ENCODE peak calls at places on chromosomes 13 and 19, in five cellular contexts. U is esophagus muscularis mucosa, X is K562, H is suprapubic skin, B is GM23338. J is an unnamed sample.

GRCh38 chr13:27172495-27172842 is 858 bp upstream of the USP12 start:
- DNase-seq in U (no peak), X (peak), H (no peak), B (no peak), J (no peak)

GRCh38 chr13:89812856-89813255 is 1534.6 kb upstream of the MIR17HG start:
- DNase-seq in U (no peak), X (no peak), H (no peak), B (no peak), J (no peak)

GRCh38 chr13:74191036-74191809 is 57.0 kb upstream of the KLF12 start:
- DNase-seq in U (no peak), X (no peak), H (no peak), B (no peak), J (no peak)

GRCh38 chr19:49847731-49848696 is 2.9 kb upstream of the PTOV1 start:
- DNase-seq in U (no peak), X (peak), H (no peak), B (no peak), J (no peak)

GRCh38 chr19:14375582-14376291 is 5.5 kb upstream of the ADGRE5 start:
- DNase-seq in U (no peak), X (no peak), H (no peak), B (peak), J (no peak)

GRCh38 chr19:42255766-42256750 is 1.1 kb upstream of the ERF start:
- DNase-seq in U (no peak), X (no peak), H (peak), B (peak), J (no peak)

GRCh38 chr19:5150902-5151741 is 182.2 kb downstream of the KDM4B start:
- DNase-seq in U (no peak), X (no peak), H (peak), B (peak), J (peak)

GRCh38 chr13:58620171-58620570 is 988.6 kb downstream of the PCDH17 start:
- DNase-seq in U (no peak), X (no peak), H (no peak), B (peak), J (no peak)

GRCh38 chr19:7870571-7871279 is 3.5 kb downstream of the PRR36 start:
- DNase-seq in U (no peak), X (peak), H (peak), B (peak), J (no peak)

GRCh38 chr19:47158879-47159509 is 28.4 kb downstream of the SAE1 start:
- DNase-seq in U (no peak), X (no peak), H (no peak), B (no peak), J (no peak)

GRCh38 chr19:58009666-58010301 is 7.2 kb upstream of the ZNF606 start:
- DNase-seq in U (no peak), X (peak), H (peak), B (peak), J (peak)

GRCh38 chr13:101262306-101262705 is 154.0 kb downstream of the NALCN start:
- DNase-seq in U (no peak), X (no peak), H (no peak), B (no peak), J (no peak)

GRCh38 chr19:18436651-18437478 is 1.1 kb downstream of the ISYNA1 start:
- DNase-seq in U (no peak), X (peak), H (peak), B (peak), J (peak)

GRCh38 chr13:35930665-35931631 is 200.2 kb downstream of the DCLK1 start:
- DNase-seq in U (no peak), X (no peak), H (no peak), B (peak), J (no peak)

GRCh38 chr19:10551698-10552301 is 8.1 kb downstream of the ATG4D start:
- DNase-seq in U (no peak), X (no peak), H (no peak), B (peak), J (no peak)

GRCh38 chr13:40230833-40231266 is 435.6 kb downstream of the FOXO1 start:
- DNase-seq in U (no peak), X (no peak), H (no peak), B (no peak), J (no peak)

GRCh38 chr13:47499358-47500150 is 501.5 kb downstream of the SUCLA2 start:
- DNase-seq in U (no peak), X (no peak), H (no peak), B (no peak), J (no peak)

GRCh38 chr19:32652893-32653625 is 21.9 kb downstream of the ANKRD27 start:
- DNase-seq in U (no peak), X (no peak), H (no peak), B (no peak), J (no peak)

GRCh38 chr19:33270769-33271168 is 31.6 kb downstream of the CEBPA start:
- DNase-seq in U (no peak), X (no peak), H (no peak), B (no peak), J (no peak)

GRCh38 chr19:10544753-10545251 is 1.1 kb downstream of the ATG4D start:
- DNase-seq in U (no peak), X (peak), H (no peak), B (peak), J (no peak)

GRCh38 chr13:67792151-67792665 is 562.1 kb upstream of the PCDH9 start:
- DNase-seq in U (no peak), X (no peak), H (no peak), B (no peak), J (no peak)

GRCh38 chr19:33828266-33829075 is 31.8 kb downstream of the KCTD15 start:
- DNase-seq in U (peak), X (no peak), H (peak), B (no peak), J (no peak)

GRCh38 chr19:37007587-37008220 is 70.5 kb upstream of the ZNF420 start:
- DNase-seq in U (no peak), X (peak), H (no peak), B (peak), J (no peak)

GRCh38 chr19:40667602-40668001 is 22.8 kb downstream of the NUMBL start:
- DNase-seq in U (no peak), X (no peak), H (no peak), B (no peak), J (no peak)

GRCh38 chr19:30338878-30339623 is 33.1 kb upstream of the ZNF536 start:
- DNase-seq in U (no peak), X (no peak), H (peak), B (no peak), J (no peak)

GRCh38 chr13:79307866-79308298 is 98.2 kb downstream of the RBM26 start:
- DNase-seq in U (no peak), X (no peak), H (no peak), B (peak), J (no peak)

GRCh38 chr13:106799731-106800335 is 231.9 kb upstream of the ARGLU1 start:
- DNase-seq in U (no peak), X (no peak), H (no peak), B (no peak), J (no peak)

GRCh38 chr13:106802917-106803316 is 235.0 kb upstream of the ARGLU1 start:
- DNase-seq in U (no peak), X (no peak), H (no peak), B (peak), J (no peak)

GRCh38 chr13:106810069-106810468 is 242.1 kb upstream of the ARGLU1 start:
- DNase-seq in U (no peak), X (no peak), H (no peak), B (no peak), J (no peak)

DNA sequence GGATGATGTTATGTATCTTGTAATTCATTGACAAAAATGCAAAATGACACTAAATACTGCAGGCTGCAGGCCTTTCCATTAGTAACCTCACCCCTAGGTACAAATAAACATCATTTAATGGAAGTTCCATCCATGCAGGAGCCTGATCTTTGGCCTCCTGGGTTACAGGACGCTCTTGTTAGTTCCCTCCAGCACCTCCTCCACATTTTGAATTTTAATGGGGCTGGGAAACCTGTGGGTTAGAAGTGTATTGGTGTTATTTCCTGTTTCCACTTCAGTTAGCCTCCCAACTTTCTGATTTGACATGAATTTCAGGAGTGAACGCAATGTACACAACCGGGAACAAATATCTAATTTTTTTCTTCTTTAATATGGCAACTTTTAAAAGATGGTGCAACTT is 237.1 kb upstream of the ARGLU1 start:
- DNase-seq in U (no peak), X (no peak), H (no peak), B (peak), J (no peak)
- TF ChIP-seq POLR2AphosphoS5 in U (no peak), X (no peak), H (no peak), B (no peak), J (no peak)

GRCh38 chr13:29254971-29255370 is 340.5 kb downstream of the SLC7A1 start:
- DNase-seq in U (no peak), X (no peak), H (no peak), B (no peak), J (no peak)
- TF ChIP-seq POLR2AphosphoS5 in U (no peak), X (no peak), H (no peak), B (no peak), J (no peak)

GRCh38 chr19:13040916-13041292 is 45.6 kb downstream of the NFIX start:
- DNase-seq in U (no peak), X (no peak), H (no peak), B (no peak), J (no peak)
- TF ChIP-seq POLR2AphosphoS5 in U (no peak), X (no peak), H (no peak), B (no peak), J (no peak)

GRCh38 chr19:55014714-55015113 is 23.4 kb downstream of the GP6 start:
- DNase-seq in U (no peak), X (no peak), H (no peak), B (no peak), J (no peak)
- TF ChIP-seq POLR2AphosphoS5 in U (peak), X (peak), H (no peak), B (no peak), J (no peak)

DNA sequence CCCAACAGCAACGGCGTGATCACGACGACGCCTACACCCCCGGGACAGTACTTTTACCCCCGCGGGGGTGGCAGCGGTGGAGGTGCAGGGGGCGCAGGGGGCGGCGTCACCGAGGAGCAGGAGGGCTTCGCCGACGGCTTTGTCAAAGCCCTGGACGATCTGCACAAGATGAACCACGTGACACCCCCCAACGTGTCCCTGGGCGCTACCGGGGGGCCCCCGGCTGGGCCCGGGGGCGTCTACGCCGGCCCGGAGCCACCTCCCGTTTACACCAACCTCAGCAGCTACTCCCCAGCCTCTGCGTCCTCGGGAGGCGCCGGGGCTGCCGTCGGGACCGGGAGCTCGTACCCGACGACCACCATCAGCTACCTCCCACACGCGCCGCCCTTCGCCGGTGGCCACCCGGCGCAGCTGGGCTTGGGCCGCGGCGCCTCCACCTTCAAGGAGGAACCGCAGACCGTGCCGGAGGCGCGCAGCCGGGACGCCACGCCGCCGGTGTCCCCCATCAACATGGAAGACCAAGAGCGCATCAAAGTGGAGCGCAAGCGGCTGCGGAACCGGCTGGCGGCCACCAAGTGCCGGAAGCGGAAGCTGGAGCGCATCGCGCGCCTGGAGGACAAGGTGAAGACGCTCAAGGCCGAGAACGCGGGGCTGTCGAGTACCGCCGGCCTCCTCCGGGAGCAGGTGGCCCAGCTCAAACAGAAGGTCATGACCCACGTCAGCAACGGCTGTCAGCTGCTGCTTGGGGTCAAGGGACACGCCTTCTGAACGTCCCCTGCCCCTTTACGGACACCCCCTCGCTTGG is 964 bp downstream of the JUNB start:
- DNase-seq in U (no peak), X (peak), H (peak), B (peak), J (no peak)
- TF ChIP-seq POLR2AphosphoS5 in U (peak), X (no peak), H (no peak), B (peak), J (peak)

GRCh38 chr13:70339738-70340137 is 231.5 kb upstream of the KLHL1 start:
- DNase-seq in U (no peak), X (no peak), H (no peak), B (peak), J (no peak)

GRCh38 chr13:70333752-70334151 is 225.5 kb upstream of the KLHL1 start:
- DNase-seq in U (no peak), X (no peak), H (no peak), B (no peak), J (no peak)

GRCh38 chr13:70338608-70339007 is 230.4 kb upstream of the KLHL1 start:
- DNase-seq in U (no peak), X (no peak), H (no peak), B (no peak), J (no peak)
- TF ChIP-seq POLR2AphosphoS5 in U (no peak), X (no peak), H (no peak), B (no peak), J (no peak)

GRCh38 chr13:112942689-112943308 is 26.2 kb upstream of the MCF2L start:
- DNase-seq in U (peak), X (peak), H (peak), B (peak), J (peak)
- TF ChIP-seq POLR2AphosphoS5 in U (peak), X (no peak), H (no peak), B (no peak), J (no peak)

DNA sequence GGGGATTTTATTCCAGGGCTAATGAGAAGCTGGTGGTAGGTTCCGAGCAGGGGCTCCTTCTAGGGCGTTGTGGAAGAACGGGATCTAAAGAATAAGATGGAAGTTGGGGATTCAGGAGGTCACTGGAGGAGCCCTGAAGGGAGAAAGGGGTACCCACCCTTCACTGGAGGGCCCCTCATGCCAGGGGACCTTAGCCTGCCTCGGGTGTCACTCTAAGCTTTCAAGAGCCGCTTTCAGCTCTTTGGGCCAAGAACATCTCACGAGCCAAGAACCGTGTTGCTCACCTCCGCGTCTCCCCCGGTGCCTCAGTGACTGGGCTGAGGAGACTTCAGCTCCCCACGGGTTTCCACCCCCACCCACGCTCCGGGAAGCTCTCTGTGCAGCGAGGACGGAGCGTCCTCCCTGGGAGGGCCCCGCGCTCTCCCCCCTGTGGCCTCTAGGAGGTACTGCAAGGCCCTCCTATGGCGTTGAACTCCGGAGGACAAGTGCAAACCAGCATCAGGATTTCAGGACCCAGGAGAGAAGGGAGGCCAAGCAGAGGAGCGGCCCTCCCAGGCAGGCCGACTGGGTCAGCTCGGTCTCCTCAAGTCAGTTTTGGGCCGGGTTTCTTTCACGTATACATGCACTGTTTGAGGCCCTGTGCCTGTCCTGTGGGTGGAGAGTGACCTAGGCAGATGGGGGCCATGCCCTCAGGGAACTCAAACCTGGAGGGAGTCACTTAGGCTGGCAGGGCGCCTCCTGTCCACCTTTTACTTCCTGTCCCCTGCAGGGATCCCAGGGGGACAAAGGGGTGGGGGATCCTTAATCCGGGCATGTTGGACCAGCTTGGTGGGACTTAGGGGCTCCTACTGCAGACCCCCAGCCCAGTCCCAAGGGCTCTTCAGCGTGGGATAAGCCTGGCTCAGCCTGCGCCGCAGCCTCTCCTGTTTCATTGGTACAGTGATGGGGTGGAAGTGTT is 5.1 kb upstream of the KRTDAP start:
- DNase-seq in U (no peak), X (peak), H (no peak), B (peak), J (peak)
- TF ChIP-seq POLR2AphosphoS5 in U (no peak), X (no peak), H (no peak), B (peak), J (no peak)

GRCh38 chr13:76225815-76226489 is 589.8 kb downstream of the LMO7 start:
- DNase-seq in U (no peak), X (no peak), H (no peak), B (peak), J (no peak)

GRCh38 chr13:76226941-76227340 is 590.8 kb downstream of the LMO7 start:
- DNase-seq in U (no peak), X (no peak), H (no peak), B (no peak), J (no peak)

GRCh38 chr13:76229281-76229680 is 593.2 kb downstream of the LMO7 start:
- DNase-seq in U (no peak), X (no peak), H (no peak), B (no peak), J (no peak)

DNA sequence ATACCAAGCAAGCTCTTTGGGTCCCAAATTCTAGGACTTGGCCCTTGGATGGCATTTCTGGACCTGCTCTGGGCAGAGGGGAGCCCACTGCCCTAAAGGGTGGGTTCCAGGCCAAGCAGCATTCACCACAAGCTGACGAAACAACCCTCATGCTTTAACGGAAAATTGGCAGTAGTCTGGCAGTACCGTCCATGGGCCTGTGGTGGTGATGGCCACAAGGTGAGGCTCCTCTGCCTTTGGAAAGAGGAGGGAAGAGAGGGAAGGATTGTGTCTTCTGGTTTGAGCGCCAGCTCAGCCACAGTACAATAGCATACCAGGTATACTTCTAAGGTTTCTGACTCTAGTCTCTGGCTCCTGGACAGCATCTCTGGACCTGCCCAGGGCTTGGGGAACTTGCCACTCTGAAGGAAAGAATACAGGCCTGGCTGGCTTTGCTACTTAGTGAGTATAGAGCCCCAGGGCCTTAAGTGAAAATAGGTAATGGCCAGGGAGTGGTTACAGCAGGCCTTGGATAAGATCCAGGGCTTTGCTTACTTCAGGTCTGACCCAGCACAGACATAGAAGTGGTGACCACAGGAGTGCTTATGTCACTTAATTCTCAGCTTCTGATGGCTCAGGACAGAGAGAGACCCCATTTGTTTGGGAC is 595.5 kb downstream of the LMO7 start:
- DNase-seq in U (no peak), X (no peak), H (no peak), B (peak), J (no peak)
- TF ChIP-seq POLR2AphosphoS5 in U (no peak), X (no peak), H (no peak), B (no peak), J (no peak)

GRCh38 chr13:33194820-33195692 is 90.5 kb downstream of the STARD13 start:
- DNase-seq in U (no peak), X (no peak), H (no peak), B (no peak), J (no peak)
- TF ChIP-seq POLR2AphosphoS5 in U (no peak), X (no peak), H (no peak), B (no peak), J (no peak)